ENCODE peak calls at places on chromosomes 2 and 18, in five cellular contexts. S is B cell, I is suprapubic skin, T is T-helper 17 cell, W is retina. Q is an unnamed sample.

GRCh38 chr2:237693281-237694039 is 66.1 kb downstream of the LRRFIP1 start:
- DNase-seq in I (peak), S (no peak), T (no peak), W (no peak), Q (no peak)

GRCh38 chr2:102185347-102185746 is 1.5 kb upstream of the IL1RL2 start:
- DNase-seq in S (no peak), T (no peak), I (no peak), W (no peak), Q (no peak)

GRCh38 chr2:201260302-201260800 is at the start of gene CASP8:
- DNase-seq in I (no peak), S (peak), W (no peak), T (peak), Q (peak)

GRCh38 chr2:10188211-10188610 is 65.7 kb downstream of the RRM2 start:
- DNase-seq in S (no peak), T (no peak), I (no peak), W (no peak), Q (no peak)

GRCh38 chr2:214651451-214651850 is 158.0 kb downstream of the BARD1 start:
- DNase-seq in T (no peak), S (no peak), W (no peak), I (no peak), Q (no peak)

GRCh38 chr2:112958428-112959108 is 19.2 kb upstream of the IL36G start:
- DNase-seq in T (no peak), S (peak), I (no peak), W (peak), Q (no peak)

GRCh38 chr2:200673191-200673590 is 87.4 kb downstream of the AOX1 start:
- DNase-seq in W (no peak), T (no peak), S (no peak), I (no peak), Q (no peak)

GRCh38 chr18:48621240-48621639 is 82.4 kb downstream of the CTIF start:
- DNase-seq in S (no peak), T (no peak), W (no peak), I (no peak), Q (no peak)

GRCh38 chr2:117771969-117772630 is 42.4 kb upstream of the DDX18 start:
- DNase-seq in T (no peak), W (peak), S (no peak), I (no peak), Q (no peak)